ENCODE peak calls at places on chromosome 1, in nine cellular contexts. One of them, this sample, is unnamed.

GRCh38 chr1:151905070-151905442 is 4.3 kb downstream of the THEM4 start:
- DNase-seq in astrocyte of the cerebellum: no peak
- DNase-seq in H7: no peak
- DNase-seq in CD4-positive, alpha-beta memory T cell: peak
- DNase-seq in upper lobe of right lung: no peak
- DNase-seq in CD4-positive, CD25-positive, alpha-beta regulatory T cell: peak
- DNase-seq in A549: no peak
- DNase-seq in AG04450: no peak
- DNase-seq in psoas muscle: no peak
- DNase-seq in this sample: no peak

GRCh38 chr1:16068356-16069270 is 4.8 kb downstream of the FAM131C start:
- DNase-seq in astrocyte of the cerebellum: no peak
- DNase-seq in H7: no peak
- DNase-seq in CD4-positive, alpha-beta memory T cell: no peak
- DNase-seq in upper lobe of right lung: no peak
- DNase-seq in CD4-positive, CD25-positive, alpha-beta regulatory T cell: no peak
- DNase-seq in A549: no peak
- DNase-seq in AG04450: no peak
- DNase-seq in psoas muscle: peak
- DNase-seq in this sample: no peak

GRCh38 chr1:16292739-16293138 is 55.8 kb upstream of the CPLANE2 start:
- DNase-seq in astrocyte of the cerebellum: no peak
- DNase-seq in H7: no peak
- DNase-seq in CD4-positive, alpha-beta memory T cell: no peak
- DNase-seq in upper lobe of right lung: no peak
- DNase-seq in CD4-positive, CD25-positive, alpha-beta regulatory T cell: no peak
- DNase-seq in A549: no peak
- DNase-seq in AG04450: no peak
- DNase-seq in psoas muscle: no peak
- DNase-seq in this sample: no peak

GRCh38 chr1:89051300-89051943 is 13.6 kb downstream of the GBP1 start:
- DNase-seq in astrocyte of the cerebellum: no peak
- DNase-seq in H7: no peak
- DNase-seq in CD4-positive, alpha-beta memory T cell: no peak
- DNase-seq in upper lobe of right lung: no peak
- DNase-seq in CD4-positive, CD25-positive, alpha-beta regulatory T cell: no peak
- DNase-seq in A549: no peak
- DNase-seq in AG04450: no peak
- DNase-seq in psoas muscle: no peak
- DNase-seq in this sample: no peak

GRCh38 chr1:160675641-160676410 is 29.0 kb upstream of the SLAMF1 start:
- DNase-seq in astrocyte of the cerebellum: peak
- DNase-seq in H7: peak
- DNase-seq in CD4-positive, alpha-beta memory T cell: peak
- DNase-seq in upper lobe of right lung: peak
- DNase-seq in CD4-positive, CD25-positive, alpha-beta regulatory T cell: peak
- DNase-seq in A549: peak
- DNase-seq in AG04450: peak
- DNase-seq in psoas muscle: peak
- DNase-seq in this sample: no peak

GRCh38 chr1:185813401-185813979 is 79.3 kb downstream of the HMCN1 start:
- DNase-seq in astrocyte of the cerebellum: peak
- DNase-seq in H7: no peak
- DNase-seq in CD4-positive, alpha-beta memory T cell: peak
- DNase-seq in upper lobe of right lung: no peak
- DNase-seq in CD4-positive, CD25-positive, alpha-beta regulatory T cell: peak
- DNase-seq in A549: peak
- DNase-seq in AG04450: no peak
- DNase-seq in psoas muscle: no peak
- DNase-seq in this sample: no peak

GRCh38 chr1:245768596-245768995 is 613.8 kb downstream of the KIF26B start:
- DNase-seq in astrocyte of the cerebellum: no peak
- DNase-seq in H7: no peak
- DNase-seq in CD4-positive, alpha-beta memory T cell: no peak
- DNase-seq in upper lobe of right lung: no peak
- DNase-seq in CD4-positive, CD25-positive, alpha-beta regulatory T cell: no peak
- DNase-seq in A549: no peak
- DNase-seq in AG04450: no peak
- DNase-seq in psoas muscle: no peak
- DNase-seq in this sample: no peak

GRCh38 chr1:213385201-213385600 is 334.2 kb downstream of the RPS6KC1 start:
- DNase-seq in astrocyte of the cerebellum: no peak
- DNase-seq in H7: no peak
- DNase-seq in CD4-positive, alpha-beta memory T cell: no peak
- DNase-seq in upper lobe of right lung: no peak
- DNase-seq in CD4-positive, CD25-positive, alpha-beta regulatory T cell: no peak
- DNase-seq in A549: no peak
- DNase-seq in AG04450: no peak
- DNase-seq in psoas muscle: no peak
- DNase-seq in this sample: no peak

GRCh38 chr1:15574741-15575140 is 10.1 kb downstream of the AGMAT start:
- DNase-seq in astrocyte of the cerebellum: no peak
- DNase-seq in H7: no peak
- DNase-seq in CD4-positive, alpha-beta memory T cell: no peak
- DNase-seq in upper lobe of right lung: no peak
- DNase-seq in CD4-positive, CD25-positive, alpha-beta regulatory T cell: no peak
- DNase-seq in A549: no peak
- DNase-seq in AG04450: no peak
- DNase-seq in psoas muscle: no peak
- DNase-seq in this sample: no peak

GRCh38 chr1:193569696-193570269 is 383.4 kb upstream of the B3GALT2 start:
- DNase-seq in astrocyte of the cerebellum: peak
- DNase-seq in H7: no peak
- DNase-seq in CD4-positive, alpha-beta memory T cell: peak
- DNase-seq in upper lobe of right lung: no peak
- DNase-seq in CD4-positive, CD25-positive, alpha-beta regulatory T cell: peak
- DNase-seq in A549: no peak
- DNase-seq in AG04450: peak
- DNase-seq in psoas muscle: no peak
- DNase-seq in this sample: peak

GRCh38 chr1:85617582-85618237 is 37.1 kb downstream of the CCN1 start:
- DNase-seq in astrocyte of the cerebellum: peak
- DNase-seq in H7: no peak
- DNase-seq in CD4-positive, alpha-beta memory T cell: no peak
- DNase-seq in upper lobe of right lung: no peak
- DNase-seq in CD4-positive, CD25-positive, alpha-beta regulatory T cell: no peak
- DNase-seq in A549: no peak
- DNase-seq in AG04450: peak
- DNase-seq in psoas muscle: no peak
- DNase-seq in this sample: no peak

GRCh38 chr1:64733576-64734288 is 11.1 kb upstream of the RAVER2 start:
- DNase-seq in astrocyte of the cerebellum: peak
- DNase-seq in H7: no peak
- DNase-seq in CD4-positive, alpha-beta memory T cell: no peak
- DNase-seq in upper lobe of right lung: no peak
- DNase-seq in CD4-positive, CD25-positive, alpha-beta regulatory T cell: no peak
- DNase-seq in A549: no peak
- DNase-seq in AG04450: peak
- DNase-seq in psoas muscle: no peak
- DNase-seq in this sample: no peak

GRCh38 chr1:64292399-64292798 is 89.0 kb downstream of the UBE2U start:
- DNase-seq in astrocyte of the cerebellum: no peak
- DNase-seq in H7: no peak
- DNase-seq in CD4-positive, alpha-beta memory T cell: no peak
- DNase-seq in upper lobe of right lung: no peak
- DNase-seq in CD4-positive, CD25-positive, alpha-beta regulatory T cell: no peak
- DNase-seq in A549: no peak
- DNase-seq in AG04450: no peak
- DNase-seq in psoas muscle: no peak
- DNase-seq in this sample: no peak

GRCh38 chr1:183302452-183303324 is 115.5 kb downstream of the NMNAT2 start:
- DNase-seq in astrocyte of the cerebellum: no peak
- DNase-seq in H7: no peak
- DNase-seq in CD4-positive, alpha-beta memory T cell: no peak
- DNase-seq in upper lobe of right lung: no peak
- DNase-seq in CD4-positive, CD25-positive, alpha-beta regulatory T cell: no peak
- DNase-seq in A549: no peak
- DNase-seq in AG04450: no peak
- DNase-seq in psoas muscle: peak
- DNase-seq in this sample: no peak

DNA sequence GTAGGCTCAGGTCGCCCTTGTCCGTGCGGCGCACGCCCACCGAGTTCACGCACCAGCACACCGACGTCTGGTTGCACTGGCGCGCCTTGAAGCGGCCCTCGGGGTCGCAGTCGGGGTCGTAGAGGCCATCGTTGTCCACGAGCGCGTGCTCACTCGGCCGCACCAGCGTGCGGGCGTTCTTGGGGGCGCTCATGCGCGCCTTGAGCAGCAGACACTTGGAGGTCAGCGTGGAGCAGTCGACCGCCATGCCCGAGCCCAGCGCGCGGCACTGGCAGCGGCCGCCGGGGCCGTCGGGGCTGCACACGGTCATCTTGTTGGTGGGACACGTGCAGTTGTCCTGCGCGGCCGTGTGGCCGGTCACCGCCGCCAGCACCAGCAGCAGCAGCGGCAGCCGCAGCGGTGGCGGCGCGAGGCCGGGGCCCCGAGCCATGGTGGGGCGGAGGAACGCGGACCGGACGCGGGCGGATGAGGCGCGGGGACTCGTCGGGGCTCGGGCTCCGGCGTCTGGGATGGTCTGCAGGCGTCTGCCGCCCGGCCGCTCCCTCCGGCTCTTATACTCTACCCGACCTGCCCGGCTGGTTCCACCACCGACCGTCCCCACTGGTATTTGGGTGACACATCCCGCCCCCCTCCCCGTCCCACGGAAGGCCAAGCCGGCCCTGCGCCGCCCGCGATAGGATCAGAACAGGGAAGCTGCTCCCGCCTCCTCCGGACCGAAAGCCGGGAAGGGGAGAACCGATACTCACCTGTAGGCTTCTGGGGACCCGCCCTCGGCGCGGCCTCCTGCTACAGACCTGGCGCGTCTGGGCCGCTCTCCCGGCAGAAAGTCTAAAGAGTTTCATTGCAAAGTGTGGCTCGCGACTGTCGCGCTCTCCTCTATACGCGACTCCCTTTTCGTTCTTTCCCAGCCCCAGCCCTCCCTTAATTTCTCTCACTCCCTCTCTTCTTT is at the start of gene TACSTD2:
- DNase-seq in astrocyte of the cerebellum: no peak
- DNase-seq in H7: peak
- DNase-seq in CD4-positive, alpha-beta memory T cell: no peak
- DNase-seq in upper lobe of right lung: peak
- DNase-seq in CD4-positive, CD25-positive, alpha-beta regulatory T cell: no peak
- DNase-seq in A549: no peak
- DNase-seq in AG04450: no peak
- DNase-seq in psoas muscle: peak
- DNase-seq in this sample: no peak
- H3K4me3 ChIP-seq in astrocyte of the cerebellum: peak
- H3K4me3 ChIP-seq in H7: peak
- H3K4me3 ChIP-seq in CD4-positive, alpha-beta memory T cell: no peak
- H3K4me3 ChIP-seq in upper lobe of right lung: peak
- H3K4me3 ChIP-seq in CD4-positive, CD25-positive, alpha-beta regulatory T cell: no peak
- H3K4me3 ChIP-seq in A549: no peak
- H3K4me3 ChIP-seq in AG04450: peak
- H3K4me3 ChIP-seq in psoas muscle: peak
- H3K4me3 ChIP-seq in this sample: peak

DNA sequence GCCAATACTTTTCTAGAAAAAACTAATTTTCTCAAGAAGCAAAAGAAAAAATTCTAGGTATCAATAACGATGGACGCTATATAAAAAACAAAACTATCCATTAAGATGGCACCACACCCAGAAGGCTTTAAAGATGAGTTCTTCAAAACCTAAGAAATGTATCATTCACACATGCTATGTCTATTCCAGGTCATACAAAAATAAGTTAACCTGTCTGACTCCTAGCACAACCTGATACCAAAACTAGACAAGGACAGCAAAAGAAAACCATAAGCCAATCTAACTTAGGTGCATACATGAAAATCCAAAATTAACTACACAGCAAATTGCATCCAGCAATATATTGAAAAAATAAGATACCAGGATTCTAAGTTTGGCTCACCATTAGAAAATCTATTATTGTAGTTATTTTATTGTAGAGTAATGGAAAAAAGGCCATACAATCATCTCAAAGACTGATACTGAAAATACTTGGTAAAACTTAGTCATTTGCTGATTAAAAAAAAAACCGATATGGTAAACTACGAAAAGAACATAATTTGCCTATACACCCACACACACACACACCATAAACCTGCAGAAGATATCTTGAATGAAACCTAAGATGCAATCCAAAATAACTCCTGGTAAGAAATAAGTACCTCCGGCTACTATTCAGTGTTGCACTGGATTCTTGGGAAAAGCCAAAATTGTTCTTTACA is 55.0 kb downstream of the TRAF5 start:
- DNase-seq in astrocyte of the cerebellum: no peak
- DNase-seq in H7: no peak
- DNase-seq in CD4-positive, alpha-beta memory T cell: no peak
- DNase-seq in upper lobe of right lung: no peak
- DNase-seq in CD4-positive, CD25-positive, alpha-beta regulatory T cell: no peak
- DNase-seq in A549: no peak
- DNase-seq in AG04450: no peak
- DNase-seq in psoas muscle: no peak
- DNase-seq in this sample: no peak
- H3K4me3 ChIP-seq in astrocyte of the cerebellum: no peak
- H3K4me3 ChIP-seq in H7: no peak
- H3K4me3 ChIP-seq in CD4-positive, alpha-beta memory T cell: no peak
- H3K4me3 ChIP-seq in upper lobe of right lung: peak
- H3K4me3 ChIP-seq in CD4-positive, CD25-positive, alpha-beta regulatory T cell: peak
- H3K4me3 ChIP-seq in A549: peak
- H3K4me3 ChIP-seq in AG04450: no peak
- H3K4me3 ChIP-seq in psoas muscle: peak
- H3K4me3 ChIP-seq in this sample: no peak

DNA sequence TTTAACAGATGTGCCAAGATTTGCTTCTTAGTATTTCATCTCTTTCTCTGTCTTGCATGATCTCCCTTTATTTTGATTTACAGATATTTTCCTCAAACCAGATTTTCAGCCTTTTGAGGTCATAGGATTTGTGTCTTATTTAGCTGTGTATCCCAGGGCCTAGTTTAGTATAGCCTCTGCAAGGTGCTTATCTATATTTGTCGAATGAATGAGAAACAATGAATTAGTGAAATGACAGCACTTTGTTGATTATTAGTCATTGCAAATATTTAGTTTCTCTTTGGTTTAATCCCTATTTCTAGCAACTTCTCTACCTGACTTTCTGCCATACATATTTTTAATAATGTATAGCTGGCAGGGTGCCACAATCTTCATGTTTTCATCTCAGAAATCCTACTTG is 169.1 kb downstream of the LMO4 start:
- DNase-seq in astrocyte of the cerebellum: no peak
- DNase-seq in H7: no peak
- DNase-seq in CD4-positive, alpha-beta memory T cell: no peak
- DNase-seq in upper lobe of right lung: no peak
- DNase-seq in CD4-positive, CD25-positive, alpha-beta regulatory T cell: no peak
- DNase-seq in A549: no peak
- DNase-seq in AG04450: no peak
- DNase-seq in psoas muscle: no peak
- DNase-seq in this sample: no peak
- H3K4me3 ChIP-seq in astrocyte of the cerebellum: no peak
- H3K4me3 ChIP-seq in H7: no peak
- H3K4me3 ChIP-seq in CD4-positive, alpha-beta memory T cell: no peak
- H3K4me3 ChIP-seq in upper lobe of right lung: no peak
- H3K4me3 ChIP-seq in CD4-positive, CD25-positive, alpha-beta regulatory T cell: no peak
- H3K4me3 ChIP-seq in A549: no peak
- H3K4me3 ChIP-seq in AG04450: no peak
- H3K4me3 ChIP-seq in psoas muscle: no peak
- H3K4me3 ChIP-seq in this sample: no peak

DNA sequence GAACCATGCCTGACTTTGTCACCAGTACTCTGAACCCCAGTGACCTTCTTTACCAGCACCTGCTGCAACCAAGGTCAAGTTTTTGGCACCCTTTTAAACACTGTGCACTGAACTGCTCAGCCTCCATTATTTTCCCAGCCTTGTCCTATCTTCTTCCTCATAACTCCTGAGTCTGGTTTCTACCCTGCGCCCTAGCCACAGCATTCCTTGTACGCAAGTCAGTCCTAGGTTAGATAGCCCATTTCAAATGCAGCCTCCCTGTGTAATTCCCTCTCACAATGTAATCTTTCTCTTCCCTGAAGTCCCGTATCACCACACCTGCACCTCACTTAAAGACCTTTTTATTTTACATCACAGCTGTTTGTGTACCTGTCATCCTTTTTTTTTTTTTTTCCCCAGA is 37.2 kb downstream of the DNTTIP2 start:
- DNase-seq in astrocyte of the cerebellum: no peak
- DNase-seq in H7: no peak
- DNase-seq in CD4-positive, alpha-beta memory T cell: no peak
- DNase-seq in upper lobe of right lung: no peak
- DNase-seq in CD4-positive, CD25-positive, alpha-beta regulatory T cell: no peak
- DNase-seq in A549: no peak
- DNase-seq in AG04450: no peak
- DNase-seq in psoas muscle: no peak
- DNase-seq in this sample: no peak
- H3K4me3 ChIP-seq in astrocyte of the cerebellum: no peak
- H3K4me3 ChIP-seq in H7: no peak
- H3K4me3 ChIP-seq in CD4-positive, alpha-beta memory T cell: no peak
- H3K4me3 ChIP-seq in upper lobe of right lung: no peak
- H3K4me3 ChIP-seq in CD4-positive, CD25-positive, alpha-beta regulatory T cell: no peak
- H3K4me3 ChIP-seq in A549: no peak
- H3K4me3 ChIP-seq in AG04450: no peak
- H3K4me3 ChIP-seq in psoas muscle: no peak
- H3K4me3 ChIP-seq in this sample: no peak

This sample was measured in BJ.